ENCODE peak calls at places on chromosomes 5 and 9, in eight cellular contexts. One of them, this sample, is unnamed.

GRCh38 chr9:130946778-130947617 is 8.0 kb upstream of the FIBCD1 start:
- DNase-seq in MM.1S: no peak
- DNase-seq in PC-3: peak; percentile 81
- DNase-seq in fibroblast of mammary gland: peak; percentile 26
- DNase-seq in AG10803: no peak
- DNase-seq in astrocyte of the spinal cord: no peak
- DNase-seq in left ventricle myocardium inferior: no peak
- DNase-seq in brain microvascular endothelial cell: no peak
- DNase-seq in this sample: no peak

GRCh38 chr5:151174612-151175101 is 17.1 kb upstream of the ANXA6 start:
- DNase-seq in MM.1S: no peak
- DNase-seq in left ventricle myocardium inferior: no peak
- DNase-seq in PC-3: no peak
- DNase-seq in AG10803: peak; percentile 25
- DNase-seq in astrocyte of the spinal cord: no peak
- DNase-seq in brain microvascular endothelial cell: no peak
- DNase-seq in fibroblast of mammary gland: no peak
- DNase-seq in this sample: no peak

GRCh38 chr5:176529824-176530195 is 7.4 kb downstream of the RNF44 start:
- DNase-seq in brain microvascular endothelial cell: no peak
- DNase-seq in fibroblast of mammary gland: no peak
- DNase-seq in astrocyte of the spinal cord: no peak
- DNase-seq in PC-3: no peak
- DNase-seq in left ventricle myocardium inferior: no peak
- DNase-seq in MM.1S: no peak
- DNase-seq in AG10803: no peak
- DNase-seq in this sample: no peak

GRCh38 chr5:140345919-140346347 is 470 bp downstream of the HBEGF start:
- DNase-seq in brain microvascular endothelial cell: peak; percentile 56
- DNase-seq in AG10803: peak; percentile 55
- DNase-seq in fibroblast of mammary gland: peak; percentile 63
- DNase-seq in PC-3: peak; percentile 56
- DNase-seq in astrocyte of the spinal cord: peak; percentile 67
- DNase-seq in MM.1S: no peak
- DNase-seq in left ventricle myocardium inferior: peak; percentile 73
- DNase-seq in this sample: peak; percentile 51

GRCh38 chr5:179381691-179382090 is 36.4 kb upstream of the ADAMTS2 start:
- DNase-seq in MM.1S: no peak
- DNase-seq in PC-3: no peak
- DNase-seq in astrocyte of the spinal cord: no peak
- DNase-seq in AG10803: no peak
- DNase-seq in left ventricle myocardium inferior: no peak
- DNase-seq in fibroblast of mammary gland: no peak
- DNase-seq in brain microvascular endothelial cell: no peak
- DNase-seq in this sample: no peak

GRCh38 chr5:72353046-72353445 is 32.9 kb downstream of the PTCD2 start:
- DNase-seq in astrocyte of the spinal cord: peak; percentile 66
- DNase-seq in brain microvascular endothelial cell: peak; percentile 69
- DNase-seq in MM.1S: no peak
- DNase-seq in AG10803: peak; percentile 43
- DNase-seq in left ventricle myocardium inferior: no peak
- DNase-seq in PC-3: peak; percentile 30
- DNase-seq in fibroblast of mammary gland: peak; percentile 98
- DNase-seq in this sample: peak; percentile 52

GRCh38 chr5:132456553-132457361 is 33.8 kb downstream of the IRF1 start:
- DNase-seq in MM.1S: peak; percentile 84
- DNase-seq in fibroblast of mammary gland: peak; percentile 35
- DNase-seq in brain microvascular endothelial cell: no peak
- DNase-seq in AG10803: peak; percentile 85
- DNase-seq in PC-3: no peak
- DNase-seq in left ventricle myocardium inferior: peak; percentile 56
- DNase-seq in astrocyte of the spinal cord: no peak
- DNase-seq in this sample: no peak

GRCh38 chr5:176687881-176688280 is 40.6 kb downstream of the TSPAN17 start:
- DNase-seq in brain microvascular endothelial cell: no peak
- DNase-seq in PC-3: no peak
- DNase-seq in left ventricle myocardium inferior: no peak
- DNase-seq in MM.1S: no peak
- DNase-seq in astrocyte of the spinal cord: no peak
- DNase-seq in fibroblast of mammary gland: no peak
- DNase-seq in AG10803: no peak
- DNase-seq in this sample: no peak

GRCh38 chr5:128498844-128499455 is 39.1 kb downstream of the FBN2 start:
- DNase-seq in fibroblast of mammary gland: peak; percentile 75
- DNase-seq in AG10803: peak; percentile 60
- DNase-seq in PC-3: peak; percentile 70
- DNase-seq in MM.1S: peak; percentile 42
- DNase-seq in astrocyte of the spinal cord: peak; percentile 84
- DNase-seq in left ventricle myocardium inferior: no peak
- DNase-seq in brain microvascular endothelial cell: peak; percentile 53
- DNase-seq in this sample: peak; percentile 48

GRCh38 chr9:134185536-134186011 is 21.2 kb upstream of the RNU6ATAC start:
- DNase-seq in left ventricle myocardium inferior: no peak
- DNase-seq in brain microvascular endothelial cell: no peak
- DNase-seq in AG10803: peak; percentile 17
- DNase-seq in PC-3: no peak
- DNase-seq in fibroblast of mammary gland: peak; percentile 31
- DNase-seq in astrocyte of the spinal cord: no peak
- DNase-seq in MM.1S: peak; percentile 33
- DNase-seq in this sample: no peak

GRCh38 chr5:18745988-18746615 is 1111.8 kb downstream of the TAF11L14 start:
- DNase-seq in brain microvascular endothelial cell: no peak
- DNase-seq in MM.1S: peak; percentile 88
- DNase-seq in astrocyte of the spinal cord: peak; percentile 8
- DNase-seq in AG10803: no peak
- DNase-seq in fibroblast of mammary gland: peak; percentile 27
- DNase-seq in PC-3: peak; percentile 79
- DNase-seq in left ventricle myocardium inferior: no peak
- DNase-seq in this sample: no peak

GRCh38 chr9:14314424-14314928 is 535 bp upstream of the NFIB start:
- DNase-seq in brain microvascular endothelial cell: peak; percentile 90
- DNase-seq in astrocyte of the spinal cord: peak; percentile 95
- DNase-seq in MM.1S: peak; percentile 18
- DNase-seq in left ventricle myocardium inferior: peak; percentile 83
- DNase-seq in PC-3: peak; percentile 82
- DNase-seq in fibroblast of mammary gland: peak; percentile 90
- DNase-seq in AG10803: peak; percentile 32
- DNase-seq in this sample: peak; percentile 3

GRCh38 chr5:51227963-51228515 is 155.2 kb upstream of the ISL1 start:
- DNase-seq in astrocyte of the spinal cord: no peak
- DNase-seq in PC-3: no peak
- DNase-seq in AG10803: no peak
- DNase-seq in MM.1S: no peak
- DNase-seq in brain microvascular endothelial cell: no peak
- DNase-seq in fibroblast of mammary gland: no peak
- DNase-seq in left ventricle myocardium inferior: no peak
- DNase-seq in this sample: no peak

GRCh38 chr5:66769839-66770617 is 173.8 kb downstream of the MAST4 start:
- DNase-seq in brain microvascular endothelial cell: no peak
- DNase-seq in PC-3: no peak
- DNase-seq in MM.1S: no peak
- DNase-seq in astrocyte of the spinal cord: peak; percentile 5
- DNase-seq in left ventricle myocardium inferior: peak; percentile 18
- DNase-seq in fibroblast of mammary gland: peak; percentile 8
- DNase-seq in AG10803: no peak
- DNase-seq in this sample: peak; percentile 4

GRCh38 chr9:112753725-112754124 is 3.2 kb downstream of the SNX30 start:
- DNase-seq in AG10803: peak; percentile 84
- DNase-seq in PC-3: peak; percentile 77
- DNase-seq in left ventricle myocardium inferior: no peak
- DNase-seq in astrocyte of the spinal cord: peak; percentile 85
- DNase-seq in fibroblast of mammary gland: peak; percentile 87
- DNase-seq in brain microvascular endothelial cell: peak; percentile 84
- DNase-seq in MM.1S: no peak
- DNase-seq in this sample: peak; percentile 91

GRCh38 chr9:116151966-116152381 is 1.6 kb upstream of the PAPPA start:
- DNase-seq in astrocyte of the spinal cord: peak; percentile 87
- DNase-seq in left ventricle myocardium inferior: no peak
- DNase-seq in PC-3: peak; percentile 50
- DNase-seq in fibroblast of mammary gland: peak; percentile 86
- DNase-seq in MM.1S: no peak
- DNase-seq in AG10803: peak; percentile 98
- DNase-seq in brain microvascular endothelial cell: peak; percentile 86
- DNase-seq in this sample: peak; percentile 90

GRCh38 chr5:171961117-171961516 is 45.3 kb downstream of the FBXW11 start:
- DNase-seq in left ventricle myocardium inferior: no peak
- DNase-seq in MM.1S: no peak
- DNase-seq in fibroblast of mammary gland: peak; percentile 33
- DNase-seq in brain microvascular endothelial cell: no peak
- DNase-seq in astrocyte of the spinal cord: no peak
- DNase-seq in PC-3: no peak
- DNase-seq in AG10803: peak; percentile 17
- DNase-seq in this sample: no peak

GRCh38 chr5:147397616-147398015 is 112.3 kb downstream of the DPYSL3 start:
- DNase-seq in left ventricle myocardium inferior: no peak
- DNase-seq in fibroblast of mammary gland: no peak
- DNase-seq in astrocyte of the spinal cord: no peak
- DNase-seq in PC-3: no peak
- DNase-seq in MM.1S: no peak
- DNase-seq in AG10803: no peak
- DNase-seq in brain microvascular endothelial cell: no peak
- DNase-seq in this sample: no peak

GRCh38 chr5:171092194-171092593 is 216.9 kb upstream of the TLX3 start:
- DNase-seq in astrocyte of the spinal cord: peak; percentile 67
- DNase-seq in PC-3: peak; percentile 73
- DNase-seq in MM.1S: no peak
- DNase-seq in AG10803: peak; percentile 15
- DNase-seq in fibroblast of mammary gland: peak; percentile 74
- DNase-seq in brain microvascular endothelial cell: peak; percentile 59
- DNase-seq in left ventricle myocardium inferior: no peak
- DNase-seq in this sample: peak; percentile 37

DNA sequence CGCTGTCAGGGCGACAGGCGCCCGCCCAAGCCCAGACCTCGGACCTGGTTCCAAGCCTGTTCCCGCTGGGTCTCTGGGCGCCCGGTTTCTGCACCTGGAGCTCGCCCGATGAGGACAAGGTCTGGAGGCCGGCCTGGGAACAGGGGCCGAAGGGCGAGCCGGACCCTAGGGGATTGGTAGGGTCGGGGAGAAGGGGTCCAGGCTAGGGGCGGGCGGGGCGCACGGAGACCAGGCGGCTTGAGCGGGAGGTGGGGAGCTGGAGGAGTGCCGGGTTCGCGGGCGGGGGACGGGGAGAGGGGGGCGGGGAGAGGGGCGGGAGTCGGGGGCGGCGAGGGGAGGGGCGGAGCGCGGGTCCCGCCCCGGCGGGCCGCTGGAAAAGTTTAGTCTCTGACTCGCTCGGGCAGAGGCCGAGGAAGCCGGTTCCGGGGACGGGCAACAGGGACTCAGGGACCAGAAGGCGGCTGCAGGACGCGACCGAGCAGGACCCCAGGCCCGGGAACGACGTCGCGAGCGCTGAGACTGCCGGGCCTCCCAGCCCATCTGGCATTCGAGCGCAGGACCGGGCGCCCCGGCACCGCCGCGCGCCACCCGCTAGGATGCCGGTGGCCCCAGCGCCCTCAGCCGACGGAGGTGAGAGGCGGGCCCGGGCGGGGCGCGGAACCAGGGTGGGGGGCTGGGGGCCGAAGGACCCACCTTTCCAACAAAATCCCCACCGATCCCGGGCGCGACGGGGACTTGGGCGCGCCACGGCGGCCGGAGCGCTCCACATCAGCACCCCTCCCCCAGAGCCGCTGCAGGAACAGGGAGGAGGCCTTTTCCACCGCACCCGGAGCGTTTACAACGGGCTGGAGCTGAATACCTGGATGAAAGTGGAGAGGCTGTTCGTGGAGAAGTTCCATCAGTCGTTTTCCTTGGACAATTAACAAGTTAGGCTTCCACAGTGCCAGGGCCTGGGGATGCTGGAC is at the start of gene S1PR3:
- DNase-seq in PC-3: peak; percentile 36
- DNase-seq in left ventricle myocardium inferior: peak; percentile 77
- DNase-seq in astrocyte of the spinal cord: peak; percentile 46
- DNase-seq in brain microvascular endothelial cell: no peak
- DNase-seq in fibroblast of mammary gland: peak; percentile 54
- DNase-seq in MM.1S: no peak
- DNase-seq in AG10803: peak; percentile 15
- DNase-seq in this sample: no peak
- TF ChIP-seq CTCF in PC-3: peak; percentile 10
- TF ChIP-seq CTCF in left ventricle myocardium inferior: peak; percentile 45
- TF ChIP-seq CTCF in astrocyte of the spinal cord: no peak
- TF ChIP-seq CTCF in brain microvascular endothelial cell: no peak
- TF ChIP-seq CTCF in fibroblast of mammary gland: no peak
- TF ChIP-seq CTCF in MM.1S: no peak
- TF ChIP-seq CTCF in AG10803: no peak
- TF ChIP-seq CTCF in this sample: peak; percentile 49

GRCh38 chr5:35960328-35960727 is 21.9 kb upstream of the CAPSL start:
- DNase-seq in brain microvascular endothelial cell: no peak
- DNase-seq in MM.1S: no peak
- DNase-seq in fibroblast of mammary gland: no peak
- DNase-seq in PC-3: no peak
- DNase-seq in astrocyte of the spinal cord: no peak
- DNase-seq in AG10803: no peak
- DNase-seq in left ventricle myocardium inferior: no peak
- DNase-seq in this sample: no peak

DNA sequence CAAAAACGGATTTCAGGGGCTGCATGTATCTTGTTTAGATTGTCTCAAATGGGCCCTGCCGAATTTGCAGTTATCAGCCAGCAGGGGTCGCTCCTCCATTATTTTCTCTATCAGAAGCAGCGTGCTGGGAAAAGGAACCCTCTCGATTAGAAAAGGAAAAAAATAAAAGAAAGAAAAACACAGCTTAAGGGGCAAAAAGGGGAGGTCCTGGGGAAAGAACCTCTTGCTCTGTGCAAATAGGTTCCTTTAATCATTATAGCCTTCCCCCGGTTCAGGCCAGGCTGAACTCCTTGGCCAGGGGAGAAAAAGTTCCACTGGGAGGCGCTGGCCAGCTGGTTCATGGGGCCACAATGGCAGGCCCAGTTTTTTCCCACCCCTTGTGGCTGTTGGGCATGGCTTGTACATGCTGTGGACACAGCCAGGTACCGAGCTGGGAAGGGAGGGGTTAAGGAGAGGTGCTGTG is 25.0 kb upstream of the CAPSL start:
- DNase-seq in astrocyte of the spinal cord: no peak
- DNase-seq in AG10803: no peak
- DNase-seq in left ventricle myocardium inferior: no peak
- DNase-seq in fibroblast of mammary gland: peak; percentile 22
- DNase-seq in MM.1S: peak; percentile 14
- DNase-seq in PC-3: peak; percentile 58
- DNase-seq in brain microvascular endothelial cell: peak; percentile 7
- DNase-seq in this sample: peak; percentile 20
- TF ChIP-seq CTCF in astrocyte of the spinal cord: peak; percentile 34
- TF ChIP-seq CTCF in AG10803: peak; percentile 41
- TF ChIP-seq CTCF in left ventricle myocardium inferior: no peak
- TF ChIP-seq CTCF in fibroblast of mammary gland: peak; percentile 46
- TF ChIP-seq CTCF in MM.1S: peak; percentile 53
- TF ChIP-seq CTCF in PC-3: peak; percentile 96
- TF ChIP-seq CTCF in brain microvascular endothelial cell: peak; percentile 59
- TF ChIP-seq CTCF in this sample: peak; percentile 92

GRCh38 chr9:129569506-129570449 is 51.1 kb downstream of the C9orf50 start:
- DNase-seq in left ventricle myocardium inferior: no peak
- DNase-seq in brain microvascular endothelial cell: no peak
- DNase-seq in PC-3: peak; percentile 13
- DNase-seq in fibroblast of mammary gland: peak; percentile 50
- DNase-seq in astrocyte of the spinal cord: peak; percentile 60
- DNase-seq in MM.1S: no peak
- DNase-seq in AG10803: peak; percentile 44
- DNase-seq in this sample: no peak
- TF ChIP-seq CTCF in left ventricle myocardium inferior: peak; percentile 48
- TF ChIP-seq CTCF in brain microvascular endothelial cell: peak; percentile 74
- TF ChIP-seq CTCF in PC-3: peak; percentile 40
- TF ChIP-seq CTCF in fibroblast of mammary gland: peak; percentile 44
- TF ChIP-seq CTCF in astrocyte of the spinal cord: peak; percentile 46
- TF ChIP-seq CTCF in MM.1S: peak; percentile 48
- TF ChIP-seq CTCF in AG10803: peak; percentile 47
- TF ChIP-seq CTCF in this sample: peak; percentile 56

GRCh38 chr5:65753189-65753588 is 31.2 kb downstream of the NLN start:
- DNase-seq in PC-3: no peak
- DNase-seq in astrocyte of the spinal cord: no peak
- DNase-seq in AG10803: no peak
- DNase-seq in MM.1S: no peak
- DNase-seq in brain microvascular endothelial cell: no peak
- DNase-seq in fibroblast of mammary gland: no peak
- DNase-seq in left ventricle myocardium inferior: no peak
- DNase-seq in this sample: no peak
- TF ChIP-seq CTCF in PC-3: no peak
- TF ChIP-seq CTCF in astrocyte of the spinal cord: no peak
- TF ChIP-seq CTCF in AG10803: no peak
- TF ChIP-seq CTCF in MM.1S: no peak
- TF ChIP-seq CTCF in brain microvascular endothelial cell: no peak
- TF ChIP-seq CTCF in fibroblast of mammary gland: no peak
- TF ChIP-seq CTCF in left ventricle myocardium inferior: no peak
- TF ChIP-seq CTCF in this sample: no peak